ENCODE peak calls at places on chromosome 2, in ten cellular contexts. K is aorta; F is CD4-positive, alpha-beta memory T cell; G is ascending aorta; W is AG04450; C is tibial artery; R is Peyer's patch; L is fibroblast of lung; N is uterus; Z is transverse colon. E is an unnamed sample.

GRCh38 chr2:128493880-128494279 is 175.2 kb upstream of the HS6ST1 start:
- DNase-seq in F (no peak), N (no peak), K (no peak), R (no peak), Z (no peak), W (no peak), L (no peak), C (no peak), G (peak; percentile 42), E (no peak)

GRCh38 chr2:39232141-39232540 is 11.6 kb downstream of the CDKL4 start:
- DNase-seq in F (no peak), R (no peak), C (no peak), Z (no peak), W (no peak), G (no peak), K (no peak), N (no peak), L (peak; percentile 12), E (no peak)

GRCh38 chr2:164388511-164388910 is 232.8 kb downstream of the GRB14 start:
- DNase-seq in L (peak; percentile 96), G (no peak), Z (no peak), R (no peak), F (no peak), C (no peak), N (no peak), K (no peak), W (peak; percentile 57), E (no peak)

GRCh38 chr2:166088634-166089033 is 39.2 kb downstream of the SCN1A start:
- DNase-seq in G (no peak), C (no peak), R (no peak), Z (no peak), L (peak; percentile 33), W (no peak), F (no peak), K (no peak), N (no peak), E (no peak)

GRCh38 chr2:217941886-217942728 is 60.7 kb downstream of the TNS1 start:
- DNase-seq in N (no peak), W (no peak), G (no peak), K (no peak), C (peak; percentile 83), L (no peak), Z (no peak), F (no peak), R (no peak), E (no peak)

GRCh38 chr2:37377187-37377532 is 32.7 kb downstream of the QPCT start:
- DNase-seq in Z (no peak), F (no peak), N (peak; percentile 36), C (no peak), R (no peak), L (peak; percentile 88), G (no peak), K (no peak), W (no peak), E (peak; percentile 9)

GRCh38 chr2:68917034-68917718 is 35.5 kb downstream of the GKN2 start:
- DNase-seq in G (no peak), R (no peak), C (no peak), N (no peak), F (no peak), L (no peak), Z (no peak), K (no peak), W (no peak), E (no peak)

GRCh38 chr2:86566828-86567205 is 3.6 kb upstream of the CHMP3 start:
- DNase-seq in R (no peak), C (no peak), G (no peak), F (no peak), N (no peak), L (no peak), W (no peak), Z (no peak), K (no peak), E (no peak)

GRCh38 chr2:107419191-107419590 is 407.5 kb upstream of the RGPD4 start:
- DNase-seq in F (no peak), L (no peak), C (no peak), Z (no peak), G (no peak), N (no peak), R (no peak), W (no peak), K (no peak), E (no peak)

GRCh38 chr2:169585673-169586072 is 1.5 kb downstream of the PPIG start:
- DNase-seq in F (no peak), R (no peak), W (no peak), C (no peak), N (no peak), Z (no peak), K (no peak), G (no peak), L (peak; percentile 4), E (no peak)

GRCh38 chr2:164739966-164740365 is 101.7 kb downstream of the COBLL1 start:
- DNase-seq in W (no peak), Z (no peak), F (no peak), L (peak; percentile 72), N (no peak), G (no peak), C (no peak), K (no peak), R (no peak), E (no peak)

GRCh38 chr2:181458881-181459280 is 1.7 kb downstream of the ITGA4 start:
- DNase-seq in G (no peak), F (no peak), L (no peak), R (no peak), K (no peak), N (no peak), W (no peak), C (no peak), Z (no peak), E (no peak)

GRCh38 chr2:174172802-174173355 is 75.5 kb downstream of the OLA1 start:
- DNase-seq in L (no peak), K (no peak), G (no peak), C (no peak), W (no peak), F (no peak), N (no peak), Z (no peak), R (no peak), E (no peak)
- H3K9me3 ChIP-seq in L (no peaks in the 10 kb centered on the region), K (no peaks in the 10 kb centered on the region), G (peaks cover 57% of the 10 kb centered on the region), C (peaks cover 27% of the 10 kb centered on the region), W (peaks cover 22% of the 10 kb centered on the region), F (no peaks in the 10 kb centered on the region), N (no peaks in the 10 kb centered on the region), Z (peaks cover 25% of the 10 kb centered on the region), R (peaks cover 12% of the 10 kb centered on the region), E (peaks cover 34% of the 10 kb centered on the region)

DNA sequence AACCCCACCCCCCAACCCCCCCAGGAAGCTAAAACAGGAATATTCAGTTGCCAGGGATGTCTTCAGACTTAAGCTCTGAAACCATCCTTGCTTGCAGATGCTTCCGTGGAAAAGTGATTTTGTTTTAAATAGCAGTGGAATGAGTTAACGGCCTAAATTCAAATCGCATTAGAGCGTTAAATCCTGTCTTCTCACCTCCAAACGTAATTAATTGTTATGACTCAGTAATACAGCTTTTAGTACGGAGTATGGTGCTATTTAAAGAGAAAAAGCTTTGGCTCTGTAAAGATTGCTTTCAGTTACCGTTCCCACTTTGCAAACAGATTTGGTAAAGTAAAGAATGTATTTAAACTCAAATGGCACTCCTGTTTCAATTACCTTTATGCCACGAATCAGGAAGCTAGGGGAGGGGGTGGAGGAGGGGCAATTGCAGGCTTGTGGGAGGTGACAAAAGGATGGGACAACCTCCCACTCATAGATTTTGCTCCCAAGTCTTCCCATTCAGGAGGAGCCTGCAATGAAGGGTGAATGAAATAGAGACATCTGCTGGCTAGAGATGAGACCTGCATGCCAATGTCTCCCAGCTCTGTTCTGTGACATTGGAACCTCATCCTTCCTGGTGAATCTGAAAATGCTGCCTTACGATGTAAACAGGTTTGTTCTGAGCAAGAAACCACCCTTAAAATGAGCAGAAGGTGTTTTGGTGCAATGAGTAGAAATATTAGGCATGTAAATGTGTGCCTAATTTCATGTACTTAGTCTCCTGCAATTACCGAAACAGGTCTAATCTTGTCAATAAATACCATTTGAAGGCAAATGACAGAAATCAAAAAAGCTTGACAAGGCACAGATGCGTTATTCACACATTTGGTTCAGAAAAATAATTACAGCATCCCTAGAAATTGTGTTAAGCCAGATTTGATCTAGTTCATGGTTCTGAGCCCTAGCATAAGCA is 2.6 kb upstream of the PID1 start:
- DNase-seq in Z (peak; percentile 86), C (no peak), F (no peak), K (peak; percentile 51), N (peak; percentile 51), L (peak; percentile 82), R (peak; percentile 68), G (peak; percentile 77), W (peak; percentile 23), E (no peak)
- H3K4me3 ChIP-seq in Z (peak overlapping the region; percentile 28), C (peak overlapping the region; percentile 36), F (no peak overlapping the region), K (no peak overlapping the region), N (no peak overlapping the region), L (peak overlapping the region; percentile 36), R (peak overlapping the region; percentile 47), G (peak overlapping the region; percentile 44), W (peak overlapping the region; percentile 14), E (no peak overlapping the region)

DNA sequence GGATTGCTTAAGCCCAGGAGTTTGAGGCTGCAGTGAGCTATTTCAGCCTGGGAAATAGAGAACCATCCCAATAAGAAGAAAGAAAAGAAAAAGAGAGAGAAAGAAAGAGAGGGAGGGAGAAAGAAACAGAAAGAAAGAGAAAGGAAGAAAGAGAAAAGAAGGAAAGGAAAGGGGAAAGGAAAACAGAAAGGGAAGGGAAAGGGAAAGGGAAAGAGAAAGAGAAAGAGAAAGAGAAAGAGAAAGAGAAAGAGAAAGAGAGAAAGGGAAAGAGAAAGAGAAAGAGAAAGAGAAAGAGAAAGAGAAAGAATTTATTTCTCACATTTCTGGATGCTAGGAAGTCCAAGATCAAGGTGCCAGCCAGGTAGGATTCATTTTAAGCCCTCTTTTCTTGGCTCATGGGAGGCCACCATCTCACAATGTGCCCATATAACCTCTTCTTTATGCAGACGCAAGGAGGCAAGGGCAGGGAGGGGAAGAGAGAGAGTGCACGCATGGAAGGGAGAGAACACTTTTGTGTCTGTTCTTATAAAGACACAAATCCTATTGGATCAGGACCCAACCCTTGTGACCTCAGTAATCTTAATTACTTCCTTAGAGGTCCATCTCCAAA is 32.6 kb downstream of the CMPK2 start:
- DNase-seq in Z (no peak), K (no peak), G (no peak), W (no peak), F (no peak), N (no peak), C (no peak), L (no peak), R (no peak), E (peak; percentile 6)
- H3K9me3 ChIP-seq in Z (no peaks in the 10 kb centered on the region), K (peaks cover 2% of the 10 kb centered on the region), G (peaks cover 4% of the 10 kb centered on the region), W (no peaks in the 10 kb centered on the region), F (peaks cover 8% of the 10 kb centered on the region), N (no peaks in the 10 kb centered on the region), C (no peaks in the 10 kb centered on the region), L (no peaks in the 10 kb centered on the region), R (peaks cover 3% of the 10 kb centered on the region), E (peaks cover 8% of the 10 kb centered on the region)

DNA sequence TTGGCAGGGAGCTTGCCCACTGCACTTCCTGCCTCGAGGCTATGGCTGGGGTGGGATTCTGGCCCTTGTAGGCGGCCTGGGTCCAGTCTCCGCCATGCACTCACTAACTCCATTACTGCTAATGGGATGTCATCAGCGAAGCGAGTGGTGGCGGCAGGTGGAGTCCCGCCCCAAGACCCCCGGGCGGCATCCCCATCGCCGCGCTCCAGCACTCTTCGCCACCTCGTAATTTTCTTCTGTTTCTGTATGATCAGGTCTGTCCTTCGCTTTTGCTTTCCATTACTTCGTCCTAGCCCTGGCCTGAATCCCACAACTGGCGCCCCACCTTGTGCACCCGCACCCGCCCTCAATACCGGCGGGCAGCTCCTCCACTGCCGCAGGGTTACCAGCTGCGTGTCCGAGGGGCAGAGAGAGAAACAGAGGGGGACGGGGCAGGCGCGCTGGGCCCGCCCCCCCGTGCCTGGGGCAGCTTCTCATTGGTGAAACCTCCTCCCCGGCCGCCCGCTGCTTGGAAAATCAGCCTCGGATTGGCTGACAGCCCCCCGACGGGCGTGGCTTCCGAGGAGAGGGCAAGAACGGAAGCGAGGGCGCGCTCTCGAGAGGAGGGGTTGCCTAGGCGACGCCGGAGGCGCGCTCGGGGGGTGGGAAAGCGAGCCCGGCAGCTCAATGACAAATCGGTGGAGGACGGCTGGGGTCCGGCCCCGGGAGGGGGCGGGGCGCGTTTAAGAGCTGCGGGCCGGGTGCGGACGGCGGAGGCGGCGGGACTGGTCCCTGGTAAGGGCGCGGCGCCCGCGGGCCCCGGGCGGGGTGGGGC is at the start of gene RALB:
- DNase-seq in F (peak; percentile 97), N (peak; percentile 99), G (peak; percentile 100), W (peak; percentile 95), K (peak; percentile 100), C (peak; percentile 100), Z (peak; percentile 100), L (peak; percentile 98), R (peak; percentile 100), E (peak; percentile 99)
- H3K4me3 ChIP-seq in F (peak within 1 kb of the TSS; percentile 80), N (peak within 1 kb of the TSS; percentile 65), G (peak within 1 kb of the TSS; percentile 85), W (peak within 1 kb of the TSS; percentile 90), K (peak within 1 kb of the TSS; percentile 66), C (peak within 1 kb of the TSS; percentile 86), Z (peak within 1 kb of the TSS; percentile 80), L (peak within 1 kb of the TSS; percentile 91), R (peak within 1 kb of the TSS; percentile 85), E (peak within 1 kb of the TSS; percentile 88)

E was measured in CD4-positive, CD25-positive, alpha-beta regulatory T cell.